ENCODE peak calls at places on chromosomes 13 and 19, in eight cellular contexts. E, J, P, W, Y, R, O and S are unnamed samples.

GRCh38 chr19:16330368-16330801 is 5.8 kb downstream of the KLF2 start:
- DNase-seq in E (peak; percentile 89), J (peak; percentile 57), P (no peak), W (peak; percentile 94), Y (peak; percentile 75), R (peak; percentile 72), O (peak; percentile 98), S (peak; percentile 62)

GRCh38 chr13:103926118-103926517 is 859.9 kb upstream of the SLC10A2 start:
- DNase-seq in E (no peak), J (no peak), P (no peak), W (no peak), Y (no peak), R (no peak), O (no peak), S (no peak)

GRCh38 chr19:29233591-29233990 is 20.6 kb upstream of the UQCRFS1 start:
- DNase-seq in E (no peak), J (no peak), P (no peak), W (no peak), Y (no peak), R (no peak), O (no peak), S (no peak)

GRCh38 chr19:35011091-35011689 is 11.1 kb downstream of the GRAMD1A start:
- DNase-seq in E (peak; percentile 37), J (no peak), P (no peak), W (peak; percentile 76), Y (no peak), R (no peak), O (no peak), S (no peak)

GRCh38 chr13:44389003-44389666 is 15.5 kb downstream of the SERP2 start:
- DNase-seq in E (no peak), J (no peak), P (no peak), W (no peak), Y (no peak), R (no peak), O (no peak), S (no peak)

GRCh38 chr19:39765091-39766076 is 13.3 kb upstream of the LEUTX start:
- DNase-seq in E (peak; percentile 25), J (no peak), P (no peak), W (no peak), Y (peak; percentile 27), R (peak; percentile 8), O (peak; percentile 67), S (no peak)

GRCh38 chr19:17807731-17808316 is 12.9 kb downstream of the B3GNT3 start:
- DNase-seq in E (no peak), J (no peak), P (no peak), W (no peak), Y (no peak), R (no peak), O (no peak), S (no peak)

GRCh38 chr19:17379221-17379631 is 2.1 kb upstream of the PLVAP start:
- DNase-seq in E (no peak), J (no peak), P (no peak), W (no peak), Y (no peak), R (no peak), O (no peak), S (no peak)

GRCh38 chr13:112072531-112073244 is 5.7 kb downstream of the SOX1 start:
- DNase-seq in E (no peak), J (no peak), P (no peak), W (no peak), Y (no peak), R (no peak), O (no peak), S (no peak)